ENCODE peak calls at places on chromosomes 13 and 19, in four cellular contexts. O is esophagus squamous epithelium, P is tibial nerve, C is pancreas. S is an unnamed sample.

GRCh38 chr13:31050486-31051400 is 111.0 kb downstream of the HSPH1 start:
- DNase-seq in O (no peak), P (no peak), C (no peak), S (no peak)

GRCh38 chr19:4694211-4694987 is 24.3 kb upstream of the MYDGF start:
- DNase-seq in P (no peak), C (no peak), O (peak), S (peak)

GRCh38 chr19:52963229-52963760 is 614 bp upstream of the ZNF816 start:
- DNase-seq in C (no peak), O (no peak), P (no peak), S (no peak)

GRCh38 chr19:49983645-49984229 is 22.8 kb upstream of the SIGLEC11 start:
- DNase-seq in O (no peak), C (peak), P (peak), S (no peak)

GRCh38 chr13:78649997-78650724 is 8.8 kb downstream of the OBI1 start:
- DNase-seq in C (no peak), P (no peak), O (no peak), S (no peak)

GRCh38 chr19:37217533-37217854 is 520 bp upstream of the ZNF383 start:
- DNase-seq in P (no peak), C (no peak), O (no peak), S (no peak)

GRCh38 chr19:45613926-45614725 is 12.1 kb upstream of the GPR4 start:
- DNase-seq in P (no peak), C (peak), O (no peak), S (peak)

GRCh38 chr13:44870456-44870929 is 118.8 kb downstream of the NUFIP1 start:
- DNase-seq in P (peak), C (peak), O (no peak), S (no peak)

GRCh38 chr19:14361824-14362223 is 19.4 kb upstream of the ADGRE5 start:
- DNase-seq in C (no peak), P (no peak), O (no peak), S (no peak)
- TF ChIP-seq CTCF in C (no peak), P (no peak), O (no peak), S (no peak)

DNA sequence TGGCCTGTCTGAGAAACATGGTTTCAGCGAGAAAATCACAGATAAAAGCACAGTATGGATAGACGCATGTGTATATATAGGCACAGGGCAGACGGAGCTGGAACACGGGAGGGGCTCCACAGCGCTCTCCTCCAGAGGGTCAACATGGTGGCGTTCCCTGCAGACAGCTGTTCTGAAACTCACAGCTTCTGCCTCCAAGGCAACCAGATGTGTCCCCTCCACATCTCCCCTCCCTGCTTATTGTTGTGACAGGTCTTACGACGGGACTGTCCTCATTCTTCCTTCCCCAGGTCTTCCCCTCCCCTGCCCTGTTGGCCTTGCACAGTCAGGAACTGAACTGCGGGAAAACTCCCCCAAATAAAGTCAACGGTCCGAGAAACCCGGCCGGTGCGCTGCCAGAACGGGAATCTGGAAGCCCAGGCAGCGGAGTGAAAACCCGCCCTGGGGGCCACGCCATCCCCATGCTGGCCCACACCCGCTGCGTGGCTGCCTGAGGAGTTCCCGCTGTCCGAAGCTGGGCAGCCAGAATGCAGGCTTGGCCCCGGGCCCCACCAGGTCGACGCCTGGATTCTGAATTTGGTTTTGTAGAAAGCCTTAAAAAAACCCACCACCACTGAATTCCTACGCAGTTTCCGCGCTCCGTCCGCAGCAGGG is 2.7 kb upstream of the TIMM13 start:
- DNase-seq in P (no peak), C (no peak), O (no peak), S (no peak)
- TF ChIP-seq CTCF in P (no peak), C (no peak), O (no peak), S (no peak)

GRCh38 chr19:18780631-18781030 is 10.5 kb downstream of the COMP start:
- DNase-seq in O (no peak), C (no peak), P (no peak), S (no peak)
- TF ChIP-seq CTCF in O (no peak), C (no peak), P (no peak), S (peak)

GRCh38 chr19:12526542-12526941 is 24.7 kb downstream of the ZNF564 start:
- DNase-seq in O (no peak), C (no peak), P (no peak), S (no peak)

GRCh38 chr19:12527034-12527836 is 24.0 kb downstream of the ZNF564 start:
- DNase-seq in P (no peak), C (no peak), O (no peak), S (no peak)

DNA sequence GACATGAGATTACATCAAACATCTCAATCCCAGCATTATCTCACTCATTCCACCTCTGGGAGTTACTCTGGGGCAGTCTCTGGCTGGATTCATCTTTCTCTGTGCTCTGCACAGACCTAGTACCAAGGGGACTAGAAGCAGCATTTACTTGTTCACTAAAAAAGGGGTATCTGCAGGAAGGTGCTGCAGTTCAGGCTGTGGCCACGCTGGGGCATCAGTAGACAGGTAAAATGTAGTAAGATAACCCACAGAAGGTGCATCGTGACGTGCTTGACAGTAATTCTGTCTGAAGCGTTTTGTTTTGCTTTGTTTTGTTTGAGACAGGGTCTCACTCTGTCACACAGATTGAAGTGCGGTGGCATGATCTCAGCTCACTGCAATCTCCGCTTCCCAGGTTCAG is 29.3 kb downstream of the ZNF564 start:
- DNase-seq in O (no peak), P (no peak), C (no peak), S (no peak)
- TF ChIP-seq CTCF in O (no peak), P (no peak), C (no peak), S (no peak)

DNA sequence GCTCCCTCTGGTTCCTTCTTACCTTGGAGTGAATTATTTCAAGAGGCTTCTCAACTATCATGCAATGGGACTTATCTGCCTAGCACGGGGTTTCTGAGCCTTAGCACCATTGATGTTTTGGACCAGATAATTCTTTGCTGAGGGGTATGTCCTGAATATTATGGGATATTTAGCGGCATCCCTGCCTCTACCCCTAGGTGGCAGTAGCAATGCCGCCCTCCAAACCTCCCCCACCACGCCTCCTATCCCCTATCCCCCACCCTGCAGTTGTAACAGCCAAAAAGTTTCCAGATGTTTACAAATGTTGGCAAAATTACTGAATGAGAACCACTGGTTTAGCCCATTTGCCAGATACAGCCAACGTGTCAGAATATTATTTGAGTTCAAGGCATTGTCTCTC is 125.5 kb downstream of the POSTN start:
- DNase-seq in O (no peak), P (no peak), C (no peak), S (no peak)
- TF ChIP-seq CTCF in O (no peak), P (no peak), C (no peak), S (no peak)

GRCh38 chr19:11342429-11342828 is 3.0 kb upstream of the RAB3D start:
- DNase-seq in O (no peak), C (no peak), P (no peak), S (no peak)

GRCh38 chr19:11345122-11345752 is 831 bp downstream of the TMEM205 start:
- DNase-seq in P (no peak), O (no peak), C (peak), S (no peak)

GRCh38 chr19:11349171-11349570 is 2.9 kb downstream of the CCDC159 start:
- DNase-seq in C (no peak), O (no peak), P (no peak), S (no peak)

GRCh38 chr19:11347546-11347945 is 1.2 kb downstream of the CCDC159 start:
- DNase-seq in O (no peak), C (no peak), P (no peak), S (no peak)

DNA sequence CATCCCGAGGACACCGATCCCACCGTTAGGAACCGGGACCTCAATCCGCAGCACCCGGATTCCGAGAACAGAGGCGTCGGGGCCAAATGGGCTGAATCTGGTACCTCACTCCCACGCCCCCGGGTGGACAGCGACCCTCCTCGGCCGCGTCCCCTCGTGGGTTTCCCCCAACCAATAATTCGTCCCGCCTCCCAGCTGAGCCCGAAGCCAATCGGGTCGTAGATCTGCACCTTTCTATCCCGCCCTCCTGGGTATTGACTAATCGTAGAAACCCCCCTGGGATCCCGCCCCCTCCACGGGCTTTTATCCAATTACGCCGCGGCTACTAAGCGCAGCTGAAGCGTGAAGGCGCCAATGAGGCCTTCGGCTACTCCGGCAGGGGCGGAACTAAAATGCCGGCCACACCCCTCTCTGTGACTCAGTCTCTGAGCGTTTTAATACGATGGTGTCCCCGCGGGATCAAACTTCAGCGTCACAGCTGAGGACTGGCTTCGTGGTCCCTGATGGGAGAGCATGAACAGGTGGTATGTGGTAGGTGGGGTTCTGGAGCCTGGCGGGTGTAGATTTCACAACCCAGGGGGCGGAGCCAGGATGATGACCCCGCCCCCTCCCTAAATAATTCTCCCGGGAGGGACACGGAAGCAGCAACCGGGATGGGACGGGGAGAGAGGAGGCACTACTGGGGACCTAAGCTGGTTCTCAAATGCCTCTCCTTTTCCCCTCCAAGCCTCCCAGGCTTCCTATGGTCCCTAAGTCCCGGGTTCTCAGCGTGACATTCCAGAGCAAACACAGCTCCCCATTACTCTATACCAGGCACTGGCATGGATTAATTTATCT is at the start of the genes CCDC159 and TMEM205:
- DNase-seq in C (peak), P (peak), O (peak), S (peak)
- TF ChIP-seq CTCF in C (no peak), P (peak), O (no peak), S (no peak)

GRCh38 chr13:51763486-51763885 is 40.5 kb downstream of the DHRS12 start:
- DNase-seq in P (no peak), C (no peak), O (no peak), S (no peak)

GRCh38 chr13:51761638-51762350 is 42.2 kb downstream of the DHRS12 start:
- DNase-seq in P (no peak), O (no peak), C (no peak), S (no peak)

GRCh38 chr13:51767100-51767499 is 36.9 kb downstream of the DHRS12 start:
- DNase-seq in P (no peak), C (no peak), O (no peak), S (no peak)

GRCh38 chr13:51765142-51765515 is 38.8 kb downstream of the DHRS12 start:
- DNase-seq in P (no peak), O (no peak), C (no peak), S (no peak)

GRCh38 chr13:51764184-51765141 is 39.5 kb downstream of the DHRS12 start:
- DNase-seq in P (peak), O (peak), C (peak), S (no peak)
- TF ChIP-seq CTCF in P (no peak), O (no peak), C (no peak), S (no peak)